ENCODE peak calls at places on chromosomes 6 and 20, in eight cellular contexts. V, J, G, O, U, T, S and K are unnamed samples.

GRCh38 chr6:157761331-157761921 is 61.6 kb upstream of the SNX9 start:
- DNase-seq in V (peak; percentile 57), J (peak; percentile 63), G (no peak), O (no peak), U (no peak), T (no peak), S (peak; percentile 93), K (no peak)

GRCh38 chr6:88586371-88587157 is 376.9 kb downstream of the RNGTT start:
- DNase-seq in V (peak; percentile 17), J (no peak), G (no peak), O (no peak), U (no peak), T (no peak), S (peak; percentile 43), K (no peak)

GRCh38 chr20:31894980-31895675 is 24.7 kb downstream of the TTLL9 start:
- DNase-seq in V (no peak), J (peak; percentile 89), G (peak; percentile 49), O (no peak), U (no peak), T (peak; percentile 41), S (peak; percentile 88), K (no peak)

GRCh38 chr6:83917001-83917400 is 57.5 kb downstream of the CYB5R4 start:
- DNase-seq in V (no peak), J (no peak), G (no peak), O (no peak), U (no peak), T (no peak), S (peak; percentile 18), K (no peak)

GRCh38 chr6:3750324-3751018 is 1.0 kb downstream of the PXDC1 start:
- DNase-seq in V (no peak), J (peak; percentile 64), G (peak; percentile 87), O (peak; percentile 38), U (peak; percentile 91), T (peak; percentile 60), S (peak; percentile 68), K (peak; percentile 32)

GRCh38 chr6:101779051-101779844 is 385.7 kb downstream of the GRIK2 start:
- DNase-seq in V (no peak), J (peak; percentile 25), G (no peak), O (no peak), U (no peak), T (no peak), S (peak; percentile 76), K (no peak)

GRCh38 chr6:157432231-157432630 is 51.2 kb downstream of the ZDHHC14 start:
- DNase-seq in V (no peak), J (no peak), G (no peak), O (peak; percentile 15), U (no peak), T (no peak), S (no peak), K (no peak)

GRCh38 chr6:12138377-12138776 is 126.3 kb downstream of the HIVEP1 start:
- DNase-seq in V (no peak), J (no peak), G (no peak), O (no peak), U (no peak), T (no peak), S (no peak), K (no peak)

GRCh38 chr20:36875702-36876472 is at the start of gene TLDC2:
- DNase-seq in V (no peak), J (no peak), G (no peak), O (no peak), U (no peak), T (no peak), S (no peak), K (no peak)

GRCh38 chr6:17656092-17656491 is 50.6 kb downstream of the NUP153 start:
- DNase-seq in V (no peak), J (peak; percentile 3), G (no peak), O (no peak), U (no peak), T (peak; percentile 48), S (peak; percentile 14), K (no peak)

GRCh38 chr20:53711333-53712211 is 117.9 kb upstream of the ZNF217 start:
- DNase-seq in V (no peak), J (no peak), G (no peak), O (no peak), U (no peak), T (no peak), S (no peak), K (no peak)

GRCh38 chr6:145704153-145704781 is 31.1 kb downstream of the EPM2A start:
- DNase-seq in V (no peak), J (no peak), G (no peak), O (no peak), U (no peak), T (peak; percentile 24), S (peak; percentile 43), K (no peak)

GRCh38 chr6:166910601-166911000 is 45.7 kb downstream of the RNASET2 start:
- DNase-seq in V (no peak), J (no peak), G (no peak), O (no peak), U (no peak), T (no peak), S (peak; percentile 81), K (no peak)

GRCh38 chr6:138572885-138573284 is 73.6 kb upstream of the NHSL1 start:
- DNase-seq in V (no peak), J (no peak), G (no peak), O (no peak), U (no peak), T (no peak), S (no peak), K (no peak)

GRCh38 chr20:44209691-44210421 is 715 bp downstream of the OSER1 start:
- DNase-seq in V (no peak), J (peak; percentile 27), G (peak; percentile 26), O (no peak), U (no peak), T (peak; percentile 41), S (peak; percentile 52), K (no peak)